ENCODE peak calls at places on chromosomes 13 and 19, in seven cellular contexts. D is HCT116, U is K562, T is SK-N-SH, P is GM12878, L is H1, V is HepG2. R is an unnamed sample.

GRCh38 chr13:29503041-29503837 is 92.2 kb downstream of the SLC7A1 start:
- DNase-seq in D (no peak), U (peak; percentile 41), T (peak; percentile 55), P (no peak), L (peak; percentile 66), V (no peak), R (no peak)

GRCh38 chr13:106568225-106569003 is 477 bp upstream of the ARGLU1 start:
- DNase-seq in D (peak; percentile 79), U (no peak), T (no peak), P (no peak), L (no peak), V (peak; percentile 35), R (peak; percentile 38)

GRCh38 chr13:113552079-113552478 is 32.5 kb upstream of the TFDP1 start:
- DNase-seq in D (no peak), U (no peak), T (no peak), P (no peak), L (peak; percentile 35), V (no peak), R (no peak)

GRCh38 chr19:40365613-40366401 is 17.3 kb downstream of the PLD3 start:
- DNase-seq in D (no peak), U (peak; percentile 98), T (peak; percentile 99), P (no peak), L (peak; percentile 86), V (no peak), R (no peak)

GRCh38 chr13:113207890-113208423 is 512 bp downstream of the PCID2 start:
- DNase-seq in D (no peak), U (no peak), T (no peak), P (no peak), L (peak; percentile 67), V (peak; percentile 26), R (no peak)

GRCh38 chr13:110213461-110214074 is 93.4 kb downstream of the COL4A1 start:
- DNase-seq in D (no peak), U (no peak), T (no peak), P (no peak), L (no peak), V (no peak), R (no peak)

GRCh38 chr19:18738961-18739690 is 52.0 kb downstream of the COMP start:
- DNase-seq in D (no peak), U (no peak), T (no peak), P (no peak), L (no peak), V (no peak), R (no peak)

GRCh38 chr13:24185591-24186232 is 25.2 kb downstream of the SPATA13 start:
- DNase-seq in D (no peak), U (no peak), T (no peak), P (no peak), L (no peak), V (no peak), R (no peak)

GRCh38 chr13:100131863-100132574 is 43.1 kb downstream of the PCCA start:
- DNase-seq in D (peak; percentile 45), U (peak; percentile 45), T (peak; percentile 23), P (no peak), L (no peak), V (peak; percentile 32), R (peak; percentile 43)

GRCh38 chr13:66414196-66414800 is 815.8 kb downstream of the PCDH9 start:
- DNase-seq in D (no peak), U (no peak), T (no peak), P (no peak), L (no peak), V (no peak), R (no peak)

GRCh38 chr19:708154-709141 is at the start of gene PALM:
- DNase-seq in D (no peak), U (peak; percentile 86), T (peak; percentile 90), P (no peak), L (peak; percentile 78), V (peak; percentile 39), R (no peak)
- TF ChIP-seq CTCF in D (no peak), U (peak; percentile 7), T (peak; percentile 38), P (no peak), L (no peak), V (peak; percentile 47), R (peak; percentile 71)

GRCh38 chr19:14404322-14404721 is 14.8 kb downstream of the DDX39A start:
- DNase-seq in D (no peak), U (no peak), T (no peak), P (no peak), L (no peak), V (no peak), R (no peak)

GRCh38 chr19:14400913-14401312 is 18.2 kb downstream of the DDX39A start:
- DNase-seq in D (no peak), U (no peak), T (no peak), P (peak; percentile 49), L (no peak), V (no peak), R (no peak)

GRCh38 chr19:14398563-14398962 is 17.3 kb downstream of the ADGRE5 start:
- DNase-seq in D (no peak), U (no peak), T (no peak), P (no peak), L (no peak), V (no peak), R (no peak)

GRCh38 chr19:14405380-14405757 is 13.8 kb downstream of the DDX39A start:
- DNase-seq in D (no peak), U (no peak), T (no peak), P (no peak), L (no peak), V (no peak), R (no peak)

GRCh38 chr19:14401468-14401867 is 17.7 kb downstream of the DDX39A start:
- DNase-seq in D (no peak), U (peak; percentile 4), T (no peak), P (no peak), L (no peak), V (no peak), R (no peak)
- TF ChIP-seq SIN3A in D (no peak), U (no peak), T (no peak), P (no peak), L (no peak), V (no peak), R (no peak)

DNA sequence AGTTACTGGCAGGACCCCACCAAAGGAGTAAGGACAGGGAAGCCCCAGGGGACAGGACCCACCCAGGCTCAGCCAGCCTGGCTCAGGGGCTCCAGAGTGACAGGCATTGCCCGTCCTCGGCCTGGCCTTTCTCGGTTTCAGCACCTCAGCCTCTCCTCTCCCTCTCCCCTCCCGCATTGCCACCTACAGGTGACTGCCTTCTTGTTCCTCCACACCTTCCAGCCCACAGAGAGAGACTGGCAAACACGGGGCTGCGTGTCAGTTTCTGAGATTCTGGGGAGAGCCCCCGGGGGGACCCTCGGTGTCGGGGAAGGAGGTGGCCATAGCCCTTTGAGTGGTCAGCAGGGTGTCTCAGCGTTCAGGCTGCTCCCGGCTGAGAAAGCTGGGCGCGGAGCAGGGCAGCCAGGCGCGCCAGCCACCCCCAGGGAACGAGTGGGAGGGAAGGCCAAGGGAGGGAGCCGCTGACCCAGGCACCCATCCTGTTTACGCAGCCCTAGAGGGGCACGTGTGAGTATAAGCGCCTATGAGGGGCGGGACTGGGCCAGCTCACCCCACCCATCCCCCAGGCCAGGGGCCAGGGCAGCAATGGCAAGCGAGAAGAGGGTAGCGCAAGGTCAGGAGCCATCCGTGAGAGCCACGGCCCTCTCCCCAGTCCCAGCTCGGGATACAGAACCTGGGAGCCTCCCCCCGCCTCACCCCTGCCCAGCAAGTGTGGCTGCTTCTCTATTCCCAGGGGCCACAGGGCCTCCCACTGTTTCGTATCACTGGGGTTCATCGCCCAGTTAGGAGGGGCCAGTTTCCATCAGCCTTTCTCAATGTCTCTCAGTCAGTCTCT is 743 bp upstream of the DMKN start:
- DNase-seq in D (peak; percentile 12), U (peak; percentile 34), T (no peak), P (no peak), L (peak; percentile 68), V (peak; percentile 25), R (no peak)
- TF ChIP-seq CTCF in D (peak; percentile 50), U (no peak), T (no peak), P (peak; percentile 14), L (peak; percentile 43), V (peak; percentile 37), R (no peak)

GRCh38 chr19:41700381-41701195 is 7.8 kb upstream of the CEACAM5 start:
- DNase-seq in D (no peak), U (no peak), T (no peak), P (no peak), L (no peak), V (no peak), R (no peak)

GRCh38 chr19:41698746-41699230 is 9.6 kb upstream of the CEACAM5 start:
- DNase-seq in D (no peak), U (no peak), T (no peak), P (peak; percentile 13), L (no peak), V (no peak), R (no peak)

GRCh38 chr19:41699968-41700323 is 8.5 kb upstream of the CEACAM5 start:
- DNase-seq in D (no peak), U (no peak), T (no peak), P (no peak), L (no peak), V (no peak), R (no peak)

GRCh38 chr19:41697198-41697855 is 9.3 kb upstream of the CEACAM7 start:
- DNase-seq in D (no peak), U (no peak), T (no peak), P (no peak), L (no peak), V (no peak), R (no peak)

DNA sequence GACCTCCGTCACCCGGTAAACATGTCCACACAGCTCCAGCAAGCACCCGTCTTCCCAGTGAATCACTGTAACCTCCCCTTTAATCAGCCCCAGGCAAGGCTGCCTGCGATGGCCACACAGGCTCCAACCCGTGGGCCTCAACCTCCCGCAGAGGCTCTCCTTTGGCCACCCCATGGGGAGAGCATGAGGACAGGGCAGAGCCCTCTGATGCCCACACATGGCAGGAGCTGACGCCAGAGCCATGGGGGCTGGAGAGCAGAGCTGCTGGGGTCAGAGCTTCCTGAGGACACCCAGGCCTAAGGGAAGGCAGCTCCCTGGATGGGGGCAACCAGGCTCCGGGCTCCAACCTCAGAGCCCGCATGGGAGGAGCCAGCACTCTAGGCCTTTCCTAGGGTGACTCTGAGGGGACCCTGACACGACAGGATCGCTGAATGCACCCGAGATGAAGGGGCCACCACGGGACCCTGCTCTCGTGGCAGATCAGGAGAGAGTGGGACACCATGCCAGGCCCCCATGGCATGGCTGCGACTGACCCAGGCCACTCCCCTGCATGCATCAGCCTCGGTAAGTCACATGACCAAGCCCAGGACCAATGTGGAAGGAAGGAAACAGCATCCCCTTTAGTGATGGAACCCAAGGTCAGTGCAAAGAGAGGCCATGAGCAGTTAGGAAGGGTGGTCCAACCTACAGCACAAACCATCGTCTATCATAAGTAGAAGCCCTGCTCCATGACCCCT is 9.0 kb upstream of the CEACAM5 start:
- DNase-seq in D (no peak), U (no peak), T (no peak), P (no peak), L (no peak), V (no peak), R (no peak)
- TF ChIP-seq SIN3A in D (no peak), U (no peak), T (no peak), P (no peak), L (no peak), V (no peak), R (no peak)

R was measured in Panc1.